ENCODE peak calls at places on chromosomes 13 and 19, in four cellular contexts. H is left ventricle myocardium inferior, S is SK-N-SH, J is AG04450. E is an unnamed sample.

GRCh38 chr13:98869408-98870090 is 108.3 kb downstream of the DOCK9 start:
- DNase-seq in H (peak; percentile 28), S (no peak), J (no peak), E (no peak)

GRCh38 chr13:60214213-60215079 is 50.7 kb upstream of the DIAPH3 start:
- DNase-seq in H (no peak), S (no peak), J (no peak), E (no peak)

GRCh38 chr13:73849292-73849691 is 284.9 kb downstream of the KLF12 start:
- DNase-seq in H (no peak), S (no peak), J (no peak), E (no peak)

GRCh38 chr19:58579473-58580142 is 6.5 kb upstream of the MZF1 start:
- DNase-seq in H (no peak), S (no peak), J (no peak), E (peak; percentile 7)

GRCh38 chr19:35316560-35316959 is 12.4 kb upstream of the CD22 start:
- DNase-seq in H (no peak), S (no peak), J (no peak), E (no peak)

GRCh38 chr13:103066079-103066880 is at the start of gene SLC10A2:
- DNase-seq in H (no peak), S (no peak), J (no peak), E (no peak)

GRCh38 chr19:31543456-31543855 is 194.2 kb upstream of the TSHZ3 start:
- DNase-seq in H (no peak), S (no peak), J (no peak), E (no peak)

GRCh38 chr13:41302743-41303142 is 8.3 kb upstream of the NAA16 start:
- DNase-seq in H (no peak), S (no peak), J (no peak), E (no peak)

GRCh38 chr19:50500060-50500752 is 10.8 kb downstream of the JOSD2 start:
- DNase-seq in H (peak; percentile 83), S (peak; percentile 84), J (no peak), E (no peak)

GRCh38 chr13:75749407-75749806 is 113.3 kb downstream of the LMO7 start:
- DNase-seq in H (no peak), S (no peak), J (no peak), E (peak; percentile 27)

GRCh38 chr19:47601180-47601904 is 7.6 kb upstream of the BICRA start:
- DNase-seq in H (no peak), S (no peak), J (no peak), E (no peak)

GRCh38 chr13:90926459-90926858 is 421.0 kb upstream of the MIR17HG start:
- DNase-seq in H (no peak), S (no peak), J (no peak), E (no peak)

GRCh38 chr13:99600318-99600717 is 99.0 kb downstream of the TM9SF2 start:
- DNase-seq in H (no peak), S (peak; percentile 30), J (no peak), E (no peak)

GRCh38 chr19:5680083-5680436 is 256 bp downstream of the MICOS13 start:
- DNase-seq in H (no peak), S (peak; percentile 72), J (no peak), E (no peak)

GRCh38 chr19:8149261-8150094 is at the start of gene FBN3:
- DNase-seq in H (no peak), S (peak; percentile 73), J (no peak), E (no peak)

GRCh38 chr19:33771308-33772101 is 25.2 kb upstream of the KCTD15 start:
- DNase-seq in H (peak; percentile 67), S (peak; percentile 92), J (peak; percentile 18), E (peak; percentile 81)

GRCh38 chr19:40433391-40434216 is 7.8 kb upstream of the SERTAD1 start:
- DNase-seq in H (peak; percentile 89), S (peak; percentile 95), J (peak; percentile 66), E (peak; percentile 92)

GRCh38 chr13:113631341-113632095 is 26.5 kb downstream of the ATP4B start:
- DNase-seq in H (peak; percentile 8), S (no peak), J (no peak), E (no peak)

GRCh38 chr13:52849727-52850395 is 1.4 kb upstream of the PCDH8 start:
- DNase-seq in H (no peak), S (no peak), J (no peak), E (no peak)

GRCh38 chr13:29886446-29886845 is 36.0 kb upstream of the UBL3 start:
- DNase-seq in H (no peak), S (no peak), J (no peak), E (no peak)

GRCh38 chr13:89891416-89891815 is 1456.1 kb upstream of the MIR17HG start:
- DNase-seq in H (no peak), S (no peak), J (no peak), E (no peak)

GRCh38 chr13:110677731-110678545 is 28.0 kb downstream of the CARS2 start:
- DNase-seq in H (no peak), S (no peak), J (no peak), E (no peak)

GRCh38 chr19:18099623-18099995 is 2.0 kb downstream of the MAST3 start:
- DNase-seq in H (no peak), S (no peak), J (no peak), E (no peak)

GRCh38 chr13:82356667-82357066 is 1525.6 kb downstream of the SLITRK1 start:
- DNase-seq in H (no peak), S (no peak), J (no peak), E (no peak)

GRCh38 chr19:17333611-17334413 is 843 bp downstream of the ANO8 start:
- DNase-seq in H (no peak), S (no peak), J (peak; percentile 33), E (no peak)

GRCh38 chr19:45629704-45630103 is 9.5 kb downstream of the EML2 start:
- DNase-seq in H (no peak), S (no peak), J (no peak), E (no peak)

GRCh38 chr19:45636275-45636674 is 2.9 kb downstream of the EML2 start:
- DNase-seq in H (no peak), S (no peak), J (no peak), E (no peak)

GRCh38 chr19:45632468-45633196 is 6.6 kb downstream of the EML2 start:
- DNase-seq in H (peak; percentile 70), S (peak; percentile 96), J (peak; percentile 75), E (peak; percentile 31)

GRCh38 chr19:45630463-45630862 is 8.7 kb downstream of the EML2 start:
- DNase-seq in H (no peak), S (peak; percentile 3), J (no peak), E (no peak)
- H3K27ac ChIP-seq in H (no peak overlapping the region), S (peak overlapping the region; percentile 84), J (peak overlapping the region; percentile 91), E (no peak overlapping the region)

GRCh38 chr13:44013666-44014291 is 134.1 kb downstream of the LACC1 start:
- DNase-seq in H (no peak), S (no peak), J (peak; percentile 18), E (no peak)

GRCh38 chr13:44015133-44015532 is 135.4 kb downstream of the LACC1 start:
- DNase-seq in H (no peak), S (no peak), J (no peak), E (no peak)

GRCh38 chr13:44017756-44018309 is 138.1 kb downstream of the LACC1 start:
- DNase-seq in H (peak; percentile 18), S (no peak), J (no peak), E (no peak)

GRCh38 chr13:44014501-44014900 is 134.8 kb downstream of the LACC1 start:
- DNase-seq in H (no peak), S (no peak), J (no peak), E (no peak)

DNA sequence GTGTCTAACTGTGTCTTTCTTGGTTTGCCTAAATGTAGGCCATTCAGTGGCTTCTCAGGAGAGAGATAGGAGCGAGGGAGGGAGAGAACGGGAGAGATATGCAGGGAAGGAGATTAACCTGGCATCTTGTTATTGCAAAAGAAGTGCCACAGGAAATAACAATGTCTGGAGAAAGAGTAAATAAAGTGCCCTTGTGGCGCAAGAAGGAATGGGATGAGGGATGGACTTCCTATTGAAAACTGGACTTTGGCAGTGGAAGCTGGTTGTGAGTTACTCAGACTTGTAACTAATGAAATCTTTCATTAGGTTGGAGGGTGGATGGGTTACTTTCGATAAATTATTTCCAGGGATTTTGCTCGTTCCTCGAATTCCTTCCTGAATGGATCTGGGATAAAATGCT is 136.1 kb downstream of the LACC1 start:
- DNase-seq in H (no peak), S (no peak), J (no peak), E (no peak)
- H3K27ac ChIP-seq in H (peak overlapping the region; percentile 70), S (no peak overlapping the region), J (no peak overlapping the region), E (no peak overlapping the region)

GRCh38 chr13:109627649-109628048 is 158.7 kb downstream of the IRS2 start:
- DNase-seq in H (no peak), S (no peak), J (no peak), E (no peak)

GRCh38 chr13:109628251-109628699 is 158.1 kb downstream of the IRS2 start:
- DNase-seq in H (no peak), S (no peak), J (no peak), E (no peak)

GRCh38 chr13:109629737-109630136 is 156.6 kb downstream of the IRS2 start:
- DNase-seq in H (no peak), S (no peak), J (no peak), E (no peak)

GRCh38 chr13:109631069-109631468 is 155.3 kb downstream of the IRS2 start:
- DNase-seq in H (no peak), S (no peak), J (no peak), E (no peak)

GRCh38 chr13:109630281-109630680 is 156.1 kb downstream of the IRS2 start:
- DNase-seq in H (no peak), S (no peak), J (no peak), E (no peak)
- H3K27ac ChIP-seq in H (no peak overlapping the region), S (no peak overlapping the region), J (no peak overlapping the region), E (no peak overlapping the region)

GRCh38 chr19:2455481-2456300 is 1.1 kb downstream of the LMNB2 start:
- DNase-seq in H (peak; percentile 30), S (peak; percentile 75), J (no peak), E (peak; percentile 40)
- H3K27ac ChIP-seq in H (peak overlapping the region; percentile 54), S (no peak overlapping the region), J (no peak overlapping the region), E (no peak overlapping the region)

GRCh38 chr19:48812094-48812929 is 1.5 kb upstream of the BCAT2 start:
- DNase-seq in H (peak; percentile 91), S (peak; percentile 97), J (no peak), E (peak; percentile 97)
- H3K27ac ChIP-seq in H (peak overlapping the region; percentile 91), S (no peak overlapping the region), J (no peak overlapping the region), E (peak overlapping the region; percentile 89)

GRCh38 chr13:97266734-97267417 is 44.7 kb downstream of the MBNL2 start:
- DNase-seq in H (no peak), S (no peak), J (no peak), E (no peak)
- H3K27ac ChIP-seq in H (peak overlapping the region; percentile 58), S (peak overlapping the region; percentile 90), J (peak overlapping the region; percentile 74), E (no peak overlapping the region)

GRCh38 chr13:39349391-39349790 is 253.6 kb downstream of the LHFPL6 start:
- DNase-seq in H (no peak), S (no peak), J (no peak), E (no peak)
- H3K27ac ChIP-seq in H (peak overlapping the region; percentile 79), S (no peak overlapping the region), J (no peak overlapping the region), E (no peak overlapping the region)